ENCODE peak calls at places on chromosomes 11 and 22, in nine cellular contexts. S is thoracic aorta, Z is brain microvascular endothelial cell, F is psoas muscle, T is transverse colon, C is heart left ventricle, K is IMR-90, Q is H1, H is body of pancreas. P is an unnamed sample.

GRCh38 chr11:76634934-76635333 is 35.6 kb downstream of the LRRC32 start:
- DNase-seq in K (no peak), C (no peak), H (no peak), F (no peak), Z (no peak), Q (no peak), S (no peak), T (no peak), P (no peak)

GRCh38 chr11:115247404-115247803 is 256.8 kb downstream of the CADM1 start:
- DNase-seq in Q (no peak), C (no peak), H (no peak), K (no peak), S (no peak), F (no peak), Z (no peak), T (no peak), P (no peak)

GRCh38 chr11:5291207-5291838 is 10.4 kb downstream of the OR51B4 start:
- DNase-seq in F (no peak), H (no peak), K (peak; percentile 68), Q (no peak), T (no peak), C (no peak), Z (peak; percentile 42), S (no peak), P (no peak)

GRCh38 chr11:44760477-44760872 is 33.7 kb downstream of the TSPAN18 start:
- DNase-seq in C (no peak), S (no peak), F (no peak), Z (no peak), K (no peak), T (no peak), H (no peak), Q (no peak), P (no peak)

GRCh38 chr22:48700566-48701295 is 1126.9 kb downstream of the BRD1 start:
- DNase-seq in S (no peak), Z (no peak), C (no peak), T (no peak), F (no peak), Q (no peak), K (no peak), H (no peak), P (no peak)

GRCh38 chr11:118415739-118416068 is 14.3 kb downstream of the ATP5MG start:
- DNase-seq in F (no peak), K (peak; percentile 98), T (peak; percentile 40), Q (no peak), S (no peak), Z (peak; percentile 95), C (peak; percentile 45), H (no peak), P (no peak)

GRCh38 chr11:4063348-4063747 is 31.3 kb upstream of the RRM1 start:
- DNase-seq in F (no peak), S (no peak), K (peak; percentile 38), H (no peak), Z (no peak), Q (no peak), T (no peak), C (no peak), P (no peak)

GRCh38 chr11:8030526-8031247 is 43.5 kb downstream of the EIF3F start:
- DNase-seq in Z (no peak), S (no peak), C (no peak), T (no peak), K (no peak), F (no peak), H (no peak), Q (no peak), P (no peak)

GRCh38 chr11:17276236-17277023 is at the start of gene NUCB2:
- DNase-seq in Z (peak; percentile 93), H (peak; percentile 98), S (peak; percentile 91), K (peak; percentile 93), F (peak; percentile 97), Q (peak; percentile 87), T (peak; percentile 97), C (peak; percentile 98), P (peak; percentile 99)
- TF ChIP-seq CTCF in Z (no peak), H (no peak), S (no peak), K (no peak), F (no peak), Q (no peak), T (no peak), C (no peak), P (no peak)

DNA sequence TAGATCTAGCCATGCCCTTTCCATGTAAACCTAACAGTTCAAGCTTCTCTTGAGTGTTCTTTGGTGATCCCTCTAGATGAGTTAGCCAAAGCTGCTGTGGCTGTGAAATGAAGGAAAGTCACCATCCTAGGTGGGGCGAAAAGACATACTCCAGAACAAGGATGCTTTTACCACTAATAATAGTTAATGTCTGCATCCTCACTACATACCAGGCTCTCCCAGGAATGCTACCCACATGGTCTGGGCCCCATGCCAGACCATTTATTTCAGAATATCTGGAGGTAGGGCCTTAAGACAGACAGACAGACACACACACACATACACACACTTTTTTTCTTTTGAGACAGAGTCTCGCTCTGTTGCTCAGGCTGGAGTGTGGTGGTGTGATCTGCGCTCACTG is 14.7 kb downstream of the ABTB2 start:
- DNase-seq in Z (peak; percentile 90), H (no peak), C (no peak), F (no peak), K (peak; percentile 81), T (no peak), S (no peak), Q (no peak), P (no peak)
- H3K27ac ChIP-seq in Z (no peak overlapping the region), H (no peak overlapping the region), C (no peak overlapping the region), F (no peak overlapping the region), K (no peak overlapping the region), T (no peak overlapping the region), S (peak overlapping the region; percentile 82), Q (no peak overlapping the region), P (no peak overlapping the region)

GRCh38 chr22:29030618-29031235 is 30.9 kb downstream of the C22orf31 start:
- DNase-seq in Q (no peak), S (peak; percentile 40), Z (peak; percentile 59), K (peak; percentile 77), H (peak; percentile 92), C (peak; percentile 87), F (peak; percentile 77), T (peak; percentile 84), P (peak; percentile 85)

GRCh38 chr22:29032584-29032983 is 29.0 kb downstream of the C22orf31 start:
- DNase-seq in K (peak; percentile 27), F (no peak), T (no peak), Q (no peak), Z (no peak), H (peak; percentile 39), C (no peak), S (no peak), P (no peak)

GRCh38 chr22:29030016-29030617 is 31.5 kb downstream of the C22orf31 start:
- DNase-seq in Q (no peak), H (peak; percentile 28), C (no peak), Z (no peak), F (no peak), S (no peak), K (no peak), T (no peak), P (no peak)

GRCh38 chr22:29032014-29032475 is 29.6 kb downstream of the C22orf31 start:
- DNase-seq in S (no peak), H (peak; percentile 30), T (no peak), F (no peak), K (no peak), C (no peak), Z (no peak), Q (no peak), P (no peak)

DNA sequence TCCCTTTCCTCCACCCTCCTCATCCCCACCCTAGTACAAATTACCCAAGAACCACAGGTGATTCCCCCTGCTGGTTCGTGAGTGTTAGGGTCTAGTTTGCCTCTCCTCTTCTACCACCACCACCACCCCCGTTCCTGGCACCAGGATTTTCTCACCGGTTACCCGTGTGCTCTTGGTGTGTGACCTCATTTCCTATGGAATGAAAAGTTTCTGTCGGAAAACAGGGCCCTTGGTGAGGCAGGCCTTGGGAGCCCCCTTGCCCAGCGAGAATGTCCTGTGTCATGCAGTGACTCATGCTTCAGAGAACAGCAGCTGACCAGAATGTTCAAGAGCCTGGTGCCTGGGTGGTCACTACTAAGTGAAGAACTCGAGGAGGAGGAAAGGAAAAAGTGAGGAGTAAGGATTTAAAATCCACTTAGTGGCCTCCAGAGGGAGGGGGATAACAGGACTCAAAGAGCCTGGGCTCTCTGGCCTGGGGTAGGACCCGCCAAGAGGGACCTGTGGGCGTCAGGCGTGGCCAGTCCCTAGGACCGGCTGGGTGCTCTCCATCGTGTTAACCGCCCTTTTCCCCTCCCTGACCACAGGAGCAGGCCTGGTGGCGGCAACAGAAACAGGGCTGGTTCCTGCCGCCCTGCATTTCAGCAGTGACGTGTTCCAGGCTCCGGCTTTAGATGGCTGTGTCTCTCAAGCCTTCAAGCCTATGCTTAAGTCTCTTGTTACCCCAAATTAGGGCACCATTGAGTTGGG is 30.2 kb downstream of the C22orf31 start:
- DNase-seq in Z (peak; percentile 96), K (peak; percentile 98), C (peak; percentile 69), Q (peak; percentile 47), H (peak; percentile 60), F (peak; percentile 68), S (peak; percentile 79), T (peak; percentile 40), P (peak; percentile 76)
- H3K4me3 ChIP-seq in Z (peak overlapping the region; percentile 54), K (peak overlapping the region; percentile 10), C (peak overlapping the region; percentile 57), Q (no peak overlapping the region), H (no peak overlapping the region), F (peak overlapping the region; percentile 64), S (peak overlapping the region; percentile 70), T (peak overlapping the region; percentile 45), P (peak overlapping the region; percentile 42)

GRCh38 chr22:33914699-33915098 is 5.6 kb downstream of the LARGE1 start:
- DNase-seq in T (no peak), C (no peak), H (no peak), F (no peak), Q (no peak), S (no peak), Z (no peak), K (no peak), P (no peak)

GRCh38 chr22:33919591-33920501 is at the start of gene LARGE1:
- DNase-seq in T (peak; percentile 67), H (peak; percentile 57), Z (no peak), F (peak; percentile 45), S (no peak), Q (no peak), C (peak; percentile 52), K (peak; percentile 20), P (peak; percentile 43)

GRCh38 chr22:33920927-33921575 is 775 bp upstream of the LARGE1 start:
- DNase-seq in F (peak; percentile 100), Z (peak; percentile 96), H (peak; percentile 99), T (peak; percentile 99), C (peak; percentile 99), S (peak; percentile 86), K (peak; percentile 94), Q (peak; percentile 88), P (peak; percentile 98)

GRCh38 chr22:33918676-33919590 is 1.3 kb downstream of the LARGE1 start:
- DNase-seq in T (no peak), F (no peak), Z (no peak), C (no peak), S (no peak), Q (no peak), H (no peak), K (peak; percentile 45), P (no peak)

DNA sequence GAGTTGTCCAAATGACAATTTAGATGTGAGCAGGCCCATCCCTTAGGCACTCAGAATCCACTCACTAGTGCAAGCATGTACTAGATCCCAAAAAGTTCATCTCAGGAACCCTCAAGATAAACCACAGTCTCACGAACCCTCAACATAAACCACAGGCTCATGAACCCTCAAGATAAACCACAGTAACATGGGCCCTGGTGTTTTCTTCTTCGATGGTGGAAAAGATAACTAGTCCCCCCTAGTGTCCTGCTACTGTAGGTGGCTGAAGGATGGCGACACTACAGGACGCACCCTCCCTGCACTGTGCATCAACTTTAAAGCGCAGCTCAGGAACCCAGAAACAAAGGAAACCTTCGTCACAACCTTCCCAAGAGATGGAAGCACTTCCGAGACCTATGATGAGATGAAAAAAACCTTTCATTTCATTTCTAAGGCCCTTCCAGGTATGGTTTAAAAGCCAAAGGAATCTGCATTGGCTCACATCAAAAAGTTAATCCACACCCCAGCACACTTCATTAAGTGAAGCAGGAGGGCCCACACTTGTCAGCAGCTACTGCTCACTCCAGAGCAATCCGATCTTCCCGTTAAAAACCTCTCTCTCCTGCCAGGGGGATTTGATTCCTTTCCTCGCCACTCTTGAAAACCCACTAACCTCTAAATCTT is 2.4 kb downstream of the LARGE1 start:
- DNase-seq in Q (no peak), T (no peak), K (peak; percentile 50), F (no peak), C (no peak), S (no peak), Z (no peak), H (no peak), P (no peak)
- TF ChIP-seq CTCF in Q (peak; percentile 45), T (peak; percentile 24), K (peak; percentile 51), F (peak; percentile 40), C (peak; percentile 18), S (no peak), Z (peak; percentile 57), H (peak; percentile 11), P (no peak)